ENCODE peak calls at places on chromosomes 13 and 19, in four cellular contexts. E is NCI-H2081, I is amniotic epithelial cell, X is putamen. U is an unnamed sample.

GRCh38 chr13:29260684-29261083 is 334.8 kb downstream of the SLC7A1 start:
- DNase-seq in E (no peak), I (peak; percentile 36), X (no peak), U (no peak)

GRCh38 chr13:91349992-91350911 is 2.8 kb downstream of the MIR17HG start:
- DNase-seq in E (no peak), I (no peak), X (no peak), U (no peak)

GRCh38 chr19:53907193-53907581 is 1.9 kb upstream of the CACNG7 start:
- DNase-seq in E (no peak), I (no peak), X (peak; percentile 29), U (no peak)

GRCh38 chr19:47725759-47726401 is 12.7 kb downstream of the EHD2 start:
- DNase-seq in E (no peak), I (peak; percentile 66), X (no peak), U (no peak)

GRCh38 chr19:1400281-1401137 is 833 bp downstream of the GAMT start:
- DNase-seq in E (peak; percentile 10), I (no peak), X (no peak), U (no peak)

GRCh38 chr13:26465514-26465913 is 92.0 kb upstream of the WASF3 start:
- DNase-seq in E (no peak), I (no peak), X (no peak), U (no peak)

GRCh38 chr19:32241957-32242710 is 103.3 kb upstream of the ZNF507 start:
- DNase-seq in E (no peak), I (no peak), X (no peak), U (no peak)

GRCh38 chr13:19158526-19158925 is 23.1 kb downstream of the TUBA3C start:
- DNase-seq in E (no peak), I (no peak), X (no peak), U (no peak)

GRCh38 chr19:7515471-7516226 is at the start of gene ZNF358:
- DNase-seq in E (peak; percentile 67), I (peak; percentile 47), X (peak; percentile 80), U (peak; percentile 87)

GRCh38 chr13:108313382-108313781 is 43.9 kb downstream of the TNFSF13B start:
- DNase-seq in E (no peak), I (no peak), X (no peak), U (no peak)

GRCh38 chr19:3178377-3178972 is at the start of gene S1PR4:
- DNase-seq in E (no peak), I (no peak), X (no peak), U (no peak)

GRCh38 chr13:22549126-22549525 is 631.7 kb upstream of the SGCG start:
- DNase-seq in E (no peak), I (peak; percentile 55), X (no peak), U (no peak)

GRCh38 chr13:74570834-74571233 is 436.6 kb upstream of the KLF12 start:
- DNase-seq in E (no peak), I (peak; percentile 7), X (no peak), U (no peak)

GRCh38 chr19:4586691-4587090 is 27.2 kb upstream of the SEMA6B start:
- DNase-seq in E (no peak), I (no peak), X (no peak), U (no peak)

GRCh38 chr19:3350014-3350663 is 16.2 kb upstream of the NFIC start:
- DNase-seq in E (no peak), I (no peak), X (no peak), U (no peak)

GRCh38 chr19:38869160-38869835 is 8.8 kb downstream of the RINL start:
- DNase-seq in E (peak; percentile 44), I (no peak), X (no peak), U (no peak)

GRCh38 chr19:1567116-1567847 is 843 bp downstream of the MEX3D start:
- DNase-seq in E (peak; percentile 25), I (peak; percentile 24), X (no peak), U (no peak)

GRCh38 chr19:50486823-50487515 is 10.3 kb upstream of the GARIN5A start:
- DNase-seq in E (no peak), I (peak; percentile 48), X (no peak), U (no peak)

GRCh38 chr19:1422360-1422759 is 15.0 kb downstream of the DAZAP1 start:
- DNase-seq in E (no peak), I (no peak), X (no peak), U (no peak)

GRCh38 chr13:87667686-87668085 is 3.5 kb upstream of the SLITRK5 start:
- DNase-seq in E (no peak), I (no peak), X (no peak), U (no peak)

GRCh38 chr13:45809810-45810394 is 41.7 kb downstream of the SIAH3 start:
- DNase-seq in E (no peak), I (no peak), X (no peak), U (no peak)

GRCh38 chr13:103403148-103403740 is 337.0 kb upstream of the SLC10A2 start:
- DNase-seq in E (peak; percentile 24), I (no peak), X (no peak), U (no peak)

GRCh38 chr13:32837307-32837972 is 178.8 kb upstream of the KL start:
- DNase-seq in E (peak; percentile 48), I (no peak), X (no peak), U (no peak)

GRCh38 chr19:56642711-56643459 is at the start of gene SMIM17:
- DNase-seq in E (no peak), I (no peak), X (no peak), U (no peak)

GRCh38 chr19:39428309-39429112 is 7.2 kb downstream of the RPS16 start:
- DNase-seq in E (no peak), I (peak; percentile 92), X (no peak), U (no peak)

GRCh38 chr13:54366728-54367127 is 1338.1 kb downstream of the OLFM4 start:
- DNase-seq in E (no peak), I (no peak), X (no peak), U (no peak)

GRCh38 chr13:28655566-28655965 is 3.4 kb upstream of the POMP start:
- DNase-seq in E (no peak), I (peak; percentile 83), X (no peak), U (no peak)

GRCh38 chr19:31449379-31449778 is 100.1 kb upstream of the TSHZ3 start:
- DNase-seq in E (no peak), I (no peak), X (no peak), U (no peak)

U was measured in globus pallidus.